ENCODE peak calls at places on chromosomes 12 and 14, in eight cellular contexts. One of them, this sample, is unnamed.

GRCh38 chr14:32693114-32693513 is 245.6 kb upstream of the NPAS3 start:
- DNase-seq in cardiac fibroblast: peak
- DNase-seq in NCI-H2171: no peak
- DNase-seq in anterior cingulate cortex: no peak
- DNase-seq in astrocyte of the hippocampus: peak
- DNase-seq in AG10803: peak
- DNase-seq in mammary epithelial cell: peak
- DNase-seq in SK-MEL-5: no peak
- DNase-seq in this sample: no peak

GRCh38 chr12:58285551-58285950 is 344.2 kb downstream of the ATP23 start:
- DNase-seq in cardiac fibroblast: no peak
- DNase-seq in NCI-H2171: peak
- DNase-seq in anterior cingulate cortex: no peak
- DNase-seq in astrocyte of the hippocampus: no peak
- DNase-seq in AG10803: no peak
- DNase-seq in mammary epithelial cell: no peak
- DNase-seq in SK-MEL-5: no peak
- DNase-seq in this sample: no peak

GRCh38 chr14:45298427-45299117 is 45.6 kb upstream of the MIS18BP1 start:
- DNase-seq in cardiac fibroblast: no peak
- DNase-seq in NCI-H2171: no peak
- DNase-seq in anterior cingulate cortex: no peak
- DNase-seq in astrocyte of the hippocampus: no peak
- DNase-seq in AG10803: no peak
- DNase-seq in mammary epithelial cell: no peak
- DNase-seq in SK-MEL-5: no peak
- DNase-seq in this sample: no peak

GRCh38 chr14:41749425-41749824 is 142.7 kb downstream of the LRFN5 start:
- DNase-seq in cardiac fibroblast: peak
- DNase-seq in NCI-H2171: no peak
- DNase-seq in anterior cingulate cortex: no peak
- DNase-seq in astrocyte of the hippocampus: peak
- DNase-seq in AG10803: peak
- DNase-seq in mammary epithelial cell: no peak
- DNase-seq in SK-MEL-5: peak
- DNase-seq in this sample: no peak

GRCh38 chr12:51832708-51833107 is 15.8 kb downstream of the FIGNL2 start:
- DNase-seq in cardiac fibroblast: no peak
- DNase-seq in NCI-H2171: no peak
- DNase-seq in anterior cingulate cortex: no peak
- DNase-seq in astrocyte of the hippocampus: no peak
- DNase-seq in AG10803: no peak
- DNase-seq in mammary epithelial cell: no peak
- DNase-seq in SK-MEL-5: no peak
- DNase-seq in this sample: no peak

GRCh38 chr14:23164949-23165348 is 18.5 kb downstream of the SLC7A8 start:
- DNase-seq in cardiac fibroblast: no peak
- DNase-seq in NCI-H2171: no peak
- DNase-seq in anterior cingulate cortex: no peak
- DNase-seq in astrocyte of the hippocampus: no peak
- DNase-seq in AG10803: no peak
- DNase-seq in mammary epithelial cell: no peak
- DNase-seq in SK-MEL-5: no peak
- DNase-seq in this sample: no peak

GRCh38 chr14:88248606-88249005 is 74.5 kb downstream of the KCNK10 start:
- DNase-seq in cardiac fibroblast: peak
- DNase-seq in NCI-H2171: no peak
- DNase-seq in anterior cingulate cortex: no peak
- DNase-seq in astrocyte of the hippocampus: peak
- DNase-seq in AG10803: no peak
- DNase-seq in mammary epithelial cell: no peak
- DNase-seq in SK-MEL-5: no peak
- DNase-seq in this sample: no peak

GRCh38 chr14:58572092-58572853 is 65.5 kb upstream of the DACT1 start:
- DNase-seq in cardiac fibroblast: peak
- DNase-seq in NCI-H2171: no peak
- DNase-seq in anterior cingulate cortex: no peak
- DNase-seq in astrocyte of the hippocampus: peak
- DNase-seq in AG10803: peak
- DNase-seq in mammary epithelial cell: peak
- DNase-seq in SK-MEL-5: no peak
- DNase-seq in this sample: no peak

GRCh38 chr14:73795974-73796373 is 55.7 kb upstream of the PTGR2 start:
- DNase-seq in cardiac fibroblast: peak
- DNase-seq in NCI-H2171: no peak
- DNase-seq in anterior cingulate cortex: no peak
- DNase-seq in astrocyte of the hippocampus: peak
- DNase-seq in AG10803: peak
- DNase-seq in mammary epithelial cell: peak
- DNase-seq in SK-MEL-5: no peak
- DNase-seq in this sample: no peak

GRCh38 chr12:46266382-46266791 is 2.5 kb downstream of the SLC38A1 start:
- DNase-seq in cardiac fibroblast: peak
- DNase-seq in NCI-H2171: no peak
- DNase-seq in anterior cingulate cortex: no peak
- DNase-seq in astrocyte of the hippocampus: peak
- DNase-seq in AG10803: peak
- DNase-seq in mammary epithelial cell: peak
- DNase-seq in SK-MEL-5: no peak
- DNase-seq in this sample: no peak

GRCh38 chr12:12871587-12872138 is 19.7 kb upstream of the GPRC5A start:
- DNase-seq in cardiac fibroblast: no peak
- DNase-seq in NCI-H2171: no peak
- DNase-seq in anterior cingulate cortex: no peak
- DNase-seq in astrocyte of the hippocampus: no peak
- DNase-seq in AG10803: no peak
- DNase-seq in mammary epithelial cell: no peak
- DNase-seq in SK-MEL-5: no peak
- DNase-seq in this sample: no peak

GRCh38 chr12:110330544-110330943 is 49.5 kb downstream of the ATP2A2 start:
- DNase-seq in cardiac fibroblast: peak
- DNase-seq in NCI-H2171: no peak
- DNase-seq in anterior cingulate cortex: no peak
- DNase-seq in astrocyte of the hippocampus: peak
- DNase-seq in AG10803: peak
- DNase-seq in mammary epithelial cell: peak
- DNase-seq in SK-MEL-5: peak
- DNase-seq in this sample: no peak

GRCh38 chr12:77118696-77119095 is 53.3 kb upstream of the E2F7 start:
- DNase-seq in cardiac fibroblast: no peak
- DNase-seq in NCI-H2171: no peak
- DNase-seq in anterior cingulate cortex: no peak
- DNase-seq in astrocyte of the hippocampus: no peak
- DNase-seq in AG10803: no peak
- DNase-seq in mammary epithelial cell: no peak
- DNase-seq in SK-MEL-5: peak
- DNase-seq in this sample: no peak

GRCh38 chr12:125143491-125143890 is 78.3 kb downstream of the AACS start:
- DNase-seq in cardiac fibroblast: peak
- DNase-seq in NCI-H2171: no peak
- DNase-seq in anterior cingulate cortex: peak
- DNase-seq in astrocyte of the hippocampus: peak
- DNase-seq in AG10803: peak
- DNase-seq in mammary epithelial cell: no peak
- DNase-seq in SK-MEL-5: no peak
- DNase-seq in this sample: peak

GRCh38 chr12:78802593-78802992 is 62.0 kb upstream of the SYT1 start:
- DNase-seq in cardiac fibroblast: peak
- DNase-seq in NCI-H2171: no peak
- DNase-seq in anterior cingulate cortex: no peak
- DNase-seq in astrocyte of the hippocampus: peak
- DNase-seq in AG10803: peak
- DNase-seq in mammary epithelial cell: peak
- DNase-seq in SK-MEL-5: peak
- DNase-seq in this sample: no peak

GRCh38 chr14:90368946-90369721 is 27.7 kb upstream of the CALM1 start:
- DNase-seq in cardiac fibroblast: no peak
- DNase-seq in NCI-H2171: no peak
- DNase-seq in anterior cingulate cortex: no peak
- DNase-seq in astrocyte of the hippocampus: no peak
- DNase-seq in AG10803: peak
- DNase-seq in mammary epithelial cell: peak
- DNase-seq in SK-MEL-5: peak
- DNase-seq in this sample: no peak

GRCh38 chr12:58537278-58537677 is 383.0 kb downstream of the LRIG3 start:
- DNase-seq in cardiac fibroblast: peak
- DNase-seq in NCI-H2171: no peak
- DNase-seq in anterior cingulate cortex: no peak
- DNase-seq in astrocyte of the hippocampus: peak
- DNase-seq in AG10803: peak
- DNase-seq in mammary epithelial cell: no peak
- DNase-seq in SK-MEL-5: no peak
- DNase-seq in this sample: no peak

GRCh38 chr12:94207467-94208432 is 59.4 kb downstream of the PLXNC1 start:
- DNase-seq in cardiac fibroblast: peak
- DNase-seq in NCI-H2171: no peak
- DNase-seq in anterior cingulate cortex: no peak
- DNase-seq in astrocyte of the hippocampus: peak
- DNase-seq in AG10803: no peak
- DNase-seq in mammary epithelial cell: no peak
- DNase-seq in SK-MEL-5: no peak
- DNase-seq in this sample: peak

GRCh38 chr14:105066285-105067071 is 1.2 kb upstream of the GPR132 start:
- DNase-seq in cardiac fibroblast: no peak
- DNase-seq in NCI-H2171: no peak
- DNase-seq in anterior cingulate cortex: no peak
- DNase-seq in astrocyte of the hippocampus: no peak
- DNase-seq in AG10803: no peak
- DNase-seq in mammary epithelial cell: no peak
- DNase-seq in SK-MEL-5: no peak
- DNase-seq in this sample: no peak

GRCh38 chr14:101126376-101127130 is 223.0 kb upstream of the RTL1 start:
- DNase-seq in cardiac fibroblast: no peak
- DNase-seq in NCI-H2171: no peak
- DNase-seq in anterior cingulate cortex: no peak
- DNase-seq in astrocyte of the hippocampus: no peak
- DNase-seq in AG10803: no peak
- DNase-seq in mammary epithelial cell: no peak
- DNase-seq in SK-MEL-5: no peak
- DNase-seq in this sample: no peak

GRCh38 chr12:52224154-52224553 is 8.9 kb upstream of the KRT7 start:
- DNase-seq in cardiac fibroblast: peak
- DNase-seq in NCI-H2171: no peak
- DNase-seq in anterior cingulate cortex: no peak
- DNase-seq in astrocyte of the hippocampus: no peak
- DNase-seq in AG10803: peak
- DNase-seq in mammary epithelial cell: peak
- DNase-seq in SK-MEL-5: no peak
- DNase-seq in this sample: no peak

GRCh38 chr12:51951199-51951842 is at the start of gene ACVR1B:
- DNase-seq in cardiac fibroblast: peak
- DNase-seq in NCI-H2171: peak
- DNase-seq in anterior cingulate cortex: peak
- DNase-seq in astrocyte of the hippocampus: peak
- DNase-seq in AG10803: peak
- DNase-seq in mammary epithelial cell: peak
- DNase-seq in SK-MEL-5: peak
- DNase-seq in this sample: peak

GRCh38 chr14:52299692-52300278 is 14.3 kb upstream of the PTGER2 start:
- DNase-seq in cardiac fibroblast: peak
- DNase-seq in NCI-H2171: peak
- DNase-seq in anterior cingulate cortex: no peak
- DNase-seq in astrocyte of the hippocampus: peak
- DNase-seq in AG10803: peak
- DNase-seq in mammary epithelial cell: peak
- DNase-seq in SK-MEL-5: peak
- DNase-seq in this sample: peak

GRCh38 chr12:30997685-30998440 is 71.3 kb downstream of the TSPAN11 start:
- DNase-seq in cardiac fibroblast: no peak
- DNase-seq in NCI-H2171: no peak
- DNase-seq in anterior cingulate cortex: no peak
- DNase-seq in astrocyte of the hippocampus: no peak
- DNase-seq in AG10803: no peak
- DNase-seq in mammary epithelial cell: no peak
- DNase-seq in SK-MEL-5: no peak
- DNase-seq in this sample: no peak

GRCh38 chr12:122356192-122356635 is 66.3 kb downstream of the CLIP1 start:
- DNase-seq in cardiac fibroblast: peak
- DNase-seq in NCI-H2171: peak
- DNase-seq in anterior cingulate cortex: no peak
- DNase-seq in astrocyte of the hippocampus: peak
- DNase-seq in AG10803: peak
- DNase-seq in mammary epithelial cell: peak
- DNase-seq in SK-MEL-5: peak
- DNase-seq in this sample: no peak

GRCh38 chr12:88185988-88186387 is 43.9 kb downstream of the TMTC3 start:
- DNase-seq in cardiac fibroblast: peak
- DNase-seq in NCI-H2171: no peak
- DNase-seq in anterior cingulate cortex: no peak
- DNase-seq in astrocyte of the hippocampus: peak
- DNase-seq in AG10803: peak
- DNase-seq in mammary epithelial cell: peak
- DNase-seq in SK-MEL-5: peak
- DNase-seq in this sample: peak